ENCODE peak calls at places on chromosomes 13 and 19, in seven cellular contexts. X is body of pancreas, U is hypothalamus, Z is C1 segment of cervical spinal cord, B is glutamatergic neuron, F is progenitor cell of endocrine pancreas, W is NCI-H1930. J is an unnamed sample.

GRCh38 chr19:1151037-1151716 is 22.9 kb downstream of the SBNO2 start:
- DNase-seq in X (no peak), B (no peak), U (no peak), Z (no peak), F (no peak), W (no peak), J (no peak)

GRCh38 chr13:113547248-113547971 is 37.1 kb upstream of the TFDP1 start:
- DNase-seq in F (no peak), W (no peak), X (no peak), U (no peak), Z (no peak), B (no peak), J (no peak)

GRCh38 chr19:35336166-35336955 is 7.4 kb downstream of the CD22 start:
- DNase-seq in W (no peak), B (no peak), Z (no peak), U (no peak), X (no peak), F (no peak), J (no peak)

GRCh38 chr13:113660066-113660465 is 2.1 kb upstream of the ATP4B start:
- DNase-seq in Z (no peak), U (no peak), B (no peak), W (no peak), F (no peak), X (peak; percentile 3), J (no peak)

GRCh38 chr13:112714772-112715569 is 25.1 kb downstream of the ATP11A start:
- DNase-seq in Z (no peak), F (no peak), X (no peak), U (no peak), W (no peak), B (no peak), J (no peak)

GRCh38 chr13:63285426-63285825 is 1869.8 kb upstream of the PCDH20 start:
- DNase-seq in X (no peak), B (no peak), U (no peak), Z (no peak), F (no peak), W (no peak), J (no peak)

GRCh38 chr13:98842858-98843481 is 90.5 kb upstream of the SLC15A1 start:
- DNase-seq in U (peak; percentile 66), B (peak; percentile 89), F (peak; percentile 49), Z (peak; percentile 64), W (peak; percentile 63), X (peak; percentile 77), J (no peak)

GRCh38 chr13:99357149-99357596 is 50.0 kb upstream of the GPR183 start:
- DNase-seq in F (no peak), W (no peak), X (no peak), U (no peak), B (no peak), Z (no peak), J (no peak)

GRCh38 chr19:48111280-48111679 is 663 bp upstream of the PLA2G4C start:
- DNase-seq in W (peak; percentile 54), U (no peak), B (no peak), X (peak; percentile 16), Z (no peak), F (no peak), J (no peak)

GRCh38 chr19:36203293-36203692 is 11.2 kb downstream of the ZNF565 start:
- DNase-seq in U (no peak), B (no peak), Z (no peak), X (no peak), F (no peak), W (no peak), J (no peak)

GRCh38 chr19:8307400-8307964 is 676 bp downstream of the CD320 start:
- DNase-seq in F (peak; percentile 9), Z (no peak), B (no peak), U (no peak), W (no peak), X (peak; percentile 20), J (no peak)